ENCODE peak calls at places on chromosome 12, in four cellular contexts. X is pancreas; O is effector memory CD4-positive, alpha-beta T cell; H is A549. F is an unnamed sample.
A peak's percentile ranks its signal among the peaks of the same experiment; 100 is the strongest.

GRCh38 chr12:102948941-102949352 is 8.5 kb upstream of the ASCL1 start:
- DNase-seq in O (peak; percentile 23), H (peak; percentile 47), X (peak; percentile 55), F (peak; percentile 46)

GRCh38 chr12:63845726-63846125 is 1.2 kb downstream of the SRGAP1 start:
- DNase-seq in X (no peak), O (no peak), H (no peak), F (peak; percentile 52)

GRCh38 chr12:45216297-45216982 is 545 bp downstream of the ANO6 start:
- DNase-seq in H (peak; percentile 54), X (peak; percentile 51), O (peak; percentile 27), F (peak; percentile 65)

GRCh38 chr12:122111070-122111750 is 32.7 kb downstream of the MLXIP start:
- DNase-seq in H (no peak), O (no peak), X (no peak), F (peak; percentile 83)

GRCh38 chr12:51868821-51869489 is 18.9 kb upstream of the ANKRD33 start:
- DNase-seq in X (no peak), H (no peak), O (no peak), F (no peak)

GRCh38 chr12:53207042-53207441 is at the start of gene ITGB7:
- DNase-seq in H (no peak), X (no peak), O (peak; percentile 45), F (peak; percentile 83)

GRCh38 chr12:87678453-87678852 is 350.7 kb downstream of the C12orf50 start:
- DNase-seq in O (no peak), H (no peak), X (no peak), F (no peak)

GRCh38 chr12:100317371-100317770 is 39.5 kb upstream of the SLC17A8 start:
- DNase-seq in O (no peak), H (no peak), X (no peak), F (no peak)

GRCh38 chr12:60266381-60266852 is 670.6 kb downstream of the SLC16A7 start:
- DNase-seq in H (peak; percentile 15), X (no peak), O (no peak), F (no peak)

GRCh38 chr12:115752151-115752550 is 525.3 kb downstream of the MED13L start:
- DNase-seq in H (no peak), O (no peak), X (no peak), F (no peak)

GRCh38 chr12:46209914-46210834 is 58.7 kb downstream of the SLC38A1 start:
- DNase-seq in H (no peak), O (peak; percentile 27), X (peak; percentile 86), F (peak; percentile 35)

GRCh38 chr12:14952295-14952995 is 9.0 kb downstream of the ARHGDIB start:
- DNase-seq in H (peak; percentile 42), O (peak; percentile 36), X (no peak), F (peak; percentile 30)

GRCh38 chr12:30457621-30458289 is 237.9 kb downstream of the IPO8 start:
- DNase-seq in X (no peak), O (no peak), H (no peak), F (no peak)

GRCh38 chr12:49671051-49671765 is 36.0 kb downstream of the FMNL3 start:
- DNase-seq in O (peak; percentile 48), X (no peak), H (no peak), F (no peak)

GRCh38 chr12:30694971-30695326 is 720 bp downstream of the IPO8 start:
- DNase-seq in O (no peak), X (peak; percentile 54), H (peak; percentile 57), F (peak; percentile 58)

GRCh38 chr12:9406564-9407424 is 198.6 kb upstream of the PZP start:
- DNase-seq in H (no peak), O (no peak), X (no peak), F (no peak)

GRCh38 chr12:120216742-120217595 is 16.1 kb upstream of the RPLP0 start:
- DNase-seq in H (no peak), O (no peak), X (no peak), F (no peak)

GRCh38 chr12:1590083-1590979 is 4.0 kb downstream of the FBXL14 start:
- DNase-seq in X (no peak), H (no peak), O (no peak), F (peak; percentile 65)

GRCh38 chr12:116582610-116583009 is 23.4 kb downstream of the MAP1LC3B2 start:
- DNase-seq in H (no peak), X (no peak), O (no peak), F (no peak)

GRCh38 chr12:42104087-42104486 is 40.6 kb downstream of the GXYLT1 start:
- DNase-seq in O (no peak), X (no peak), H (no peak), F (no peak)

GRCh38 chr12:115973968-115974765 is 303.3 kb downstream of the MED13L start:
- DNase-seq in X (no peak), O (no peak), H (no peak), F (no peak)

GRCh38 chr12:56408799-56409417 is 40.3 kb downstream of the TIMELESS start:
- DNase-seq in O (no peak), H (no peak), X (no peak), F (no peak)

GRCh38 chr12:28781671-28782652 is 367.1 kb upstream of the FAR2 start:
- DNase-seq in O (no peak), X (no peak), H (no peak), F (no peak)

GRCh38 chr12:115648463-115648862 is 629.0 kb downstream of the MED13L start:
- DNase-seq in X (no peak), H (no peak), O (no peak), F (no peak)

GRCh38 chr12:94186461-94187237 is 38.3 kb downstream of the PLXNC1 start:
- DNase-seq in H (no peak), X (peak; percentile 33), O (no peak), F (no peak)
- H3K27ac ChIP-seq in H (no peak overlapping the region), X (no peak overlapping the region), O (no peak overlapping the region), F (no peak overlapping the region)

DNA sequence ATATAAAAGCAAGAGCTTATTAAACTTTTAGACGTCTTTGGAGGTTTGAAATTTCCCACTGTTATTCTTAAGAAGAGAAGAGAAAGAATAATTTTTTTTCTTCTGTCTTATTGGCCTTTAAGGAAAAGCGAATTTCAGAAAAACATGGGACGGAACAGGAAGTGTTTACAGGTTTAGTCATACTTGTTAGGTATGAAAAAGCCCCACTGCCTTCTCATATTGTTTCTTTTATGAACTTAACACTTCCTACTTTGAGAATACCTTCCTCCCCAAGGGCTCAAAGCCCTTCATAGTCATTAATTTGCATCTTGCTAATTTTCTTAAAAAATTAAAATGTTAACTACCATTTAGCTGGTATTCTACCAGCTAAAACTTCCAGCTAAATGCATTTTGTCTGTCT is 82.0 kb downstream of the ETV6 start:
- DNase-seq in O (no peak), H (no peak), X (no peak), F (no peak)
- H3K4me1 ChIP-seq in O (peaks cover 46% of the 10 kb centered on the region), H (peaks cover 19% of the 10 kb centered on the region), X (peaks cover 56% of the 10 kb centered on the region), F (peaks cover 12% of the 10 kb centered on the region)

GRCh38 chr12:95982602-95983001 is 13.5 kb downstream of the HAL start:
- DNase-seq in H (no peak), X (no peak), O (no peak), F (no peak)

GRCh38 chr12:95988506-95989275 is 7.5 kb downstream of the HAL start:
- DNase-seq in O (no peak), X (no peak), H (no peak), F (no peak)

GRCh38 chr12:95980437-95980836 is 15.7 kb downstream of the HAL start:
- DNase-seq in X (no peak), H (no peak), O (no peak), F (no peak)

GRCh38 chr12:95986635-95987535 is 9.3 kb downstream of the HAL start:
- DNase-seq in O (no peak), X (no peak), H (no peak), F (peak; percentile 25)

GRCh38 chr12:95984685-95985084 is 11.5 kb downstream of the HAL start:
- DNase-seq in H (no peak), O (no peak), X (no peak), F (no peak)
- H3K27ac ChIP-seq in H (no peak overlapping the region), O (no peak overlapping the region), X (no peak overlapping the region), F (no peak overlapping the region)

GRCh38 chr12:10900530-10900929 is 8.8 kb downstream of the TAS2R13 start:
- DNase-seq in X (no peak), H (no peak), O (no peak), F (no peak)

GRCh38 chr12:10904686-10905085 is 4.7 kb downstream of the TAS2R13 start:
- DNase-seq in O (no peak), X (no peak), H (no peak), F (no peak)

GRCh38 chr12:10896854-10897253 is 12.5 kb downstream of the TAS2R13 start:
- DNase-seq in O (no peak), H (no peak), X (no peak), F (no peak)

GRCh38 chr12:10900972-10901371 is 8.4 kb downstream of the TAS2R13 start:
- DNase-seq in H (no peak), X (no peak), O (no peak), F (no peak)

DNA sequence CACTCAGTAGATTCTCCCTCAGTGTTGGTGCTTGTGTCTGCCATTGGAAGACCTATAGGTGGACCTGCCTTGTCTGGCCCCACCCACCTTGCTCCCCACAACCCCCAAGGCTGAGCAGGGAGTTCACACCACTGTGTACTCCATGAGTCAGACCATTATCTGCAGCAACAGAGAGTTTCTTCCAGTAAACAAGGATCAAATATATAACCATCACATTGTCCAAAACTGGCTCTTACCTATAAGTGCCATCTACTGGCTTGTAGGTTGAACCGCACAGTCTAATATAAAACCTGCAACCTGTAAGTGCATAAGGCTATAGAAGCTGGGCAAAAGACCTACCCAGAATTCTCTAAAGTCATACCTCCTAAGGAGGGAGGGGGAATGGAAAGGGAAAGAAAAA is 7.9 kb downstream of the TAS2R13 start:
- DNase-seq in O (no peak), H (no peak), X (no peak), F (no peak)
- H3K4me1 ChIP-seq in O (no peaks in the 10 kb centered on the region), H (no peaks in the 10 kb centered on the region), X (no peaks in the 10 kb centered on the region), F (no peaks in the 10 kb centered on the region)

DNA sequence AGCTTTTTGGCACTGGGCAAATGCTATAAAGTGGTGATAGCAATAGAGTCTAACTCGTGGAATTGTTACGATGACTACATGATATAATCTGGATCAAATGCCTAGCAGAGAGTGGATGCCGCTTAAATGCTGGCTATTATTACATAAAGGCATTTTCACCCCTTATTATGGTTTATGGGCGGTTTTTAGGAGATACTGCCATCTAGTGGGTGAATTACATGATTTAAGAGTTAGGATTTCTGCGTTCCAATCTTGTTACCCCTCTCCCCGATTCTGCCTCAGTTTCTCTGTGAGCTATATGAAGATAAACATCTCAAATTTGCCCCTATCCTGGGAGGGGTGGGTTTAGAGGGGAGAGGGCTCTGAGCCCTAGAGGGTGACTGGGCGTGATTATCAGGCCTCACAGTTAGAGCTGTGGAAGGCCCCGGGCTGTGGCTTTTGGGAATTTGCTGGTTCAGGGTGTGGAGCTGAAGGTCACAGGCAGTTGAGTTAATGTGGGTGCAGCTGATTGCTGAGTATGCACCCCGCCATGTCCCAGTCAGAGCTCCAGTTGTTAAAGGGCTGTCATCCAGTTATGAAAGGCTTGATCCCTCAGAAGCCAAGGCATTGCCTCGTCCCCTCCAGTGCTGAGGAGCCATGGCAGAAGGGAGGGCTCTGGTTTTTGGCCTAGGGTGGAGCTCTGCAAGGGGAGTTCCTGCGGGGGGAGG is 14.4 kb downstream of the CLSTN3 start:
- DNase-seq in O (no peak), H (peak; percentile 63), X (no peak), F (no peak)
- H3K27ac ChIP-seq in O (no peak overlapping the region), H (no peak overlapping the region), X (no peak overlapping the region), F (no peak overlapping the region)

DNA sequence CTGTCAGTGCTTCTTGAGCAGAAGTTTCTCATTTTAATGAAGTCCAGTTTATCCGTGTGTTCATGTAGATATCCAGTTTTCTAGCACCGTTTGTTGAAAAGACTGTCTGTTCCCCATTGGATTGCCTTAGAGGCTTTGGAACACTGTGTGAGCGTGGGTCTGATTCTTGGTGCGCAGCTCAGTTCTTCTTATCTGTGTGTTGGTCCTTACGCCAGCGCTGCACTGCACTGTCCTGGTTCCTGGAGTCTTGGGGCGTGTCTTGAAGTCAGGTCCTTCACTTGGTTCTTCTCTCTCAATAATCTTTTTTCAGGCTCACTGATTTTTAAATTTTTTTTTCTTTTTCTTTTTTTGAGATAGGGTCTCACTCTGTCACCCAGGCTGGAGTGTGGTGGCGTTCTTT is 25.5 kb downstream of the EP400 start:
- DNase-seq in O (no peak), H (no peak), X (no peak), F (no peak)
- H3K4me1 ChIP-seq in O (no peaks in the 10 kb centered on the region), H (no peaks in the 10 kb centered on the region), X (no peaks in the 10 kb centered on the region), F (no peaks in the 10 kb centered on the region)

F was measured in colonic mucosa.